ENCODE peak calls at places on chromosome 4, in seven cellular contexts. U is IMR-90, D is neuronal stem cell, O is H9, S is H1, F is mesenchymal stem cell, P is trophoblast cell. T is an unnamed sample.
A peak's percentile ranks its signal among the peaks of the same experiment; 100 is the strongest.

GRCh38 chr4:79820427-79820826 is 252.6 kb downstream of the ANTXR2 start:
- DNase-seq in U (no peak), D (no peak), O (no peak), S (no peak), F (no peak), P (no peak), T (no peak)

GRCh38 chr4:41025824-41026223 is 188.5 kb downstream of the APBB2 start:
- DNase-seq in U (no peak), D (no peak), O (no peak), S (no peak), F (no peak), P (no peak), T (no peak)

GRCh38 chr4:172740434-172740833 is 428.2 kb upstream of the GALNT7 start:
- DNase-seq in U (no peak), D (no peak), O (no peak), S (no peak), F (no peak), P (no peak), T (no peak)

GRCh38 chr4:105613326-105613725 is 60.9 kb downstream of the ARHGEF38 start:
- DNase-seq in U (no peak), D (no peak), O (no peak), S (no peak), F (no peak), P (peak; percentile 7), T (no peak)

GRCh38 chr4:25926473-25926872 is 12.5 kb downstream of the SMIM20 start:
- DNase-seq in U (no peak), D (no peak), O (no peak), S (no peak), F (no peak), P (no peak), T (no peak)

GRCh38 chr4:163587867-163588266 is 93.4 kb downstream of the TMA16 start:
- DNase-seq in U (no peak), D (no peak), O (no peak), S (peak; percentile 54), F (no peak), P (no peak), T (peak; percentile 28)

GRCh38 chr4:138005486-138005885 is 236.7 kb downstream of the SLC7A11 start:
- DNase-seq in U (no peak), D (no peak), O (no peak), S (no peak), F (no peak), P (no peak), T (no peak)

GRCh38 chr4:6495296-6495590 is 22.8 kb upstream of the PPP2R2C start:
- DNase-seq in U (no peak), D (no peak), O (peak; percentile 20), S (peak; percentile 38), F (no peak), P (no peak), T (no peak)

GRCh38 chr4:168667397-168667796 is 170.5 kb downstream of the PALLD start:
- DNase-seq in U (no peak), D (no peak), O (no peak), S (no peak), F (peak; percentile 51), P (no peak), T (no peak)
- H3K23ac ChIP-seq in U (no peak overlapping the region), D (no peak overlapping the region), O (no peak overlapping the region), S (no peak overlapping the region), F (no peak overlapping the region), P (no peak overlapping the region), T (no peak overlapping the region)

GRCh38 chr4:8344387-8344786 is 74.8 kb downstream of the HTRA3 start:
- DNase-seq in U (no peak), D (no peak), O (no peak), S (no peak), F (no peak), P (no peak), T (no peak)
- H3K4ac ChIP-seq in U (no peak overlapping the region), D (no peak overlapping the region), O (no peak overlapping the region), S (no peak overlapping the region), F (no peak overlapping the region), P (no peak overlapping the region), T (no peak overlapping the region)

GRCh38 chr4:100269446-100269845 is 79.2 kb upstream of the DDIT4L start:
- DNase-seq in U (no peak), D (no peak), O (no peak), S (no peak), F (no peak), P (no peak), T (no peak)

DNA sequence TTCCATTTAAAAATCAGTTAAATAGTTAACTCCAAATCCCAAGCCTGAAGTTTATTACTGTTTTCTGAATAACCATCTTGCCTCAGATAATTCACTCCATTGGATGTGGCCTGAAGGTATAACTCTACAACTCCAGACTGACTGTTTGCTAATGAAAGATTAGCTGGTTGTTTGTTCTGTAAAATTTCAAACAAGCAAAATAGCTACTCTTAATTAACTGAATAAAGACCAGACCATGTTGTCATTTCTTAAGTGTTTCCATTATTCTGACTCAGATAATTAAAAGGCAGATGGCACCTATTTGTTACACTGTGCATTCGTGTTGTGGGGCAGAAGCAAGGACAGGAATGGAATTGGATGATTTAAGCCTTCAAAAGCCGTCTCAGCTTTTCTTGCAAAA is 78.5 kb upstream of the DDIT4L start:
- DNase-seq in U (no peak), D (no peak), O (no peak), S (no peak), F (no peak), P (no peak), T (no peak)
- H3K23ac ChIP-seq in U (no peak overlapping the region), D (no peak overlapping the region), O (no peak overlapping the region), S (no peak overlapping the region), F (no peak overlapping the region), P (no peak overlapping the region), T (no peak overlapping the region)

DNA sequence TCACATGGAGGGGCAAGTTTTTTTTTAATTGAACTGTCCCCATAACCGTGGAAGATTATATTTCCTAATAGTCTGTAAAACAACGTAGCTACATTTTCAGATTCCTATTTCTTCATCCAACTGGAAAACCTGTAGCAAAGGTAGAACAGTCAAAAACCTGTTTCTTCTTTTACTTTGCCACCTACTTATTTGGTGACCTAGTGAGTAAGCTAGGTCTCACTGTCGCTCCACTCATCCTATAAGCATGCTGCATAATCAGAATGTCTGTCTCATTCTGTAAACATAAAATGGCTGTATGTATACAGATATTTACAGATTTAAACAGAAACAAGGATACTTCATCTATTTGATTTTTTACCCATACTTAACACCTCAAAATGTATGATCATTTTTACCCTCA is 20.4 kb downstream of the MAML3 start:
- DNase-seq in U (peak; percentile 59), D (no peak), O (no peak), S (no peak), F (peak; percentile 22), P (peak; percentile 17), T (no peak)
- H3K4ac ChIP-seq in U (no peak overlapping the region), D (no peak overlapping the region), O (no peak overlapping the region), S (no peak overlapping the region), F (no peak overlapping the region), P (no peak overlapping the region), T (no peak overlapping the region)

GRCh38 chr4:5118091-5118786 is 67.0 kb downstream of the STK32B start:
- DNase-seq in U (no peak), D (no peak), O (no peak), S (no peak), F (no peak), P (no peak), T (no peak)
- H3K23ac ChIP-seq in U (no peak overlapping the region), D (no peak overlapping the region), O (no peak overlapping the region), S (no peak overlapping the region), F (no peak overlapping the region), P (no peak overlapping the region), T (no peak overlapping the region)

GRCh38 chr4:135184715-135185114 is 983.1 kb upstream of the PABPC4L start:
- DNase-seq in U (no peak), D (no peak), O (peak; percentile 36), S (peak; percentile 46), F (no peak), P (no peak), T (peak; percentile 41)
- H3K4ac ChIP-seq in U (no peak overlapping the region), D (no peak overlapping the region), O (no peak overlapping the region), S (no peak overlapping the region), F (no peak overlapping the region), P (no peak overlapping the region), T (no peak overlapping the region)

GRCh38 chr4:62131049-62131448 is 930.9 kb downstream of the ADGRL3 start:
- DNase-seq in U (no peak), D (no peak), O (no peak), S (no peak), F (no peak), P (no peak), T (no peak)

GRCh38 chr4:62126064-62126732 is 926.1 kb downstream of the ADGRL3 start:
- DNase-seq in U (no peak), D (no peak), O (no peak), S (no peak), F (no peak), P (no peak), T (no peak)
- H3K23ac ChIP-seq in U (no peak overlapping the region), D (no peak overlapping the region), O (no peak overlapping the region), S (no peak overlapping the region), F (no peak overlapping the region), P (no peak overlapping the region), T (no peak overlapping the region)

T was measured in mesendoderm.